ENCODE peak calls at places on chromosomes 13 and 19, in five cellular contexts. T, J, R, Z and E are unnamed samples.

GRCh38 chr13:83340170-83340569 is 542.1 kb downstream of the SLITRK1 start:
- DNase-seq in T (no peak), J (no peak), R (no peak), Z (no peak), E (no peak)

GRCh38 chr13:47287291-47287751 is 390.5 kb upstream of the HTR2A start:
- DNase-seq in T (no peak), J (no peak), R (no peak), Z (no peak), E (peak)

GRCh38 chr13:91142572-91142971 is 204.9 kb upstream of the MIR17HG start:
- DNase-seq in T (no peak), J (no peak), R (no peak), Z (no peak), E (peak)

GRCh38 chr13:42707596-42707995 is 73.8 kb upstream of the FAM216B start:
- DNase-seq in T (no peak), J (no peak), R (no peak), Z (no peak), E (peak)

GRCh38 chr13:100633461-100633860 is 41.1 kb downstream of the TMTC4 start:
- DNase-seq in T (peak), J (no peak), R (no peak), Z (no peak), E (peak)

GRCh38 chr13:109271991-109272454 is 514.4 kb downstream of the IRS2 start:
- DNase-seq in T (peak), J (no peak), R (no peak), Z (peak), E (no peak)

GRCh38 chr19:4570423-4570822 is 10.9 kb upstream of the SEMA6B start:
- DNase-seq in T (no peak), J (no peak), R (no peak), Z (no peak), E (no peak)

GRCh38 chr13:100987993-100988392 is 313.4 kb upstream of the TMTC4 start:
- DNase-seq in T (no peak), J (no peak), R (no peak), Z (no peak), E (no peak)

GRCh38 chr13:44433863-44434262 is 60.2 kb downstream of the SERP2 start:
- DNase-seq in T (no peak), J (no peak), R (no peak), Z (no peak), E (no peak)

DNA sequence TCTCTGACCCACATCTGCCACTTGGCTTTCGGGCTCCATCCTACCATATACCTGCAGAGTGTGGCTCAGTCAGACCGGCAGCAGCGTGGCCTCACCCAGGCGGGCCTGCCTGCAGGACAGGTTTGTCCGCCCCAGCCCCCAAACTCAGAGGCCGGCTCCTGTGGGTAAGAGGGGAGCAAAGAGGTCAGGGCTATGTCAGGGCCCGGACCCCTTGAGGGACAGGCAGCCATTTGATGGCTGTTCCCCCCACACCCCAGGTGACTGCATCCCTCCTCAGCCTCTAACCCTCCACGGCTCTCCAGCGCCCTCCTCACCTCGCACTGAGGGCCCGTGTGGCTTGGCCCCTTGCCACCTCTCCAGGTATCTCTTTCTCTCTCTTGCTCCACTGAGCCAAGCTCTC is 12.3 kb upstream of the ZBTB32 start:
- DNase-seq in T (no peak), J (no peak), R (no peak), Z (no peak), E (no peak)
- TF ChIP-seq CTCF in T (peak), J (no peak), R (no peak), Z (no peak), E (no peak)

GRCh38 chr19:17075860-17076538 is 422 bp downstream of the MYO9B start:
- DNase-seq in T (no peak), J (no peak), R (peak), Z (peak), E (no peak)
- TF ChIP-seq CTCF in T (no peak), J (no peak), R (no peak), Z (no peak), E (no peak)

DNA sequence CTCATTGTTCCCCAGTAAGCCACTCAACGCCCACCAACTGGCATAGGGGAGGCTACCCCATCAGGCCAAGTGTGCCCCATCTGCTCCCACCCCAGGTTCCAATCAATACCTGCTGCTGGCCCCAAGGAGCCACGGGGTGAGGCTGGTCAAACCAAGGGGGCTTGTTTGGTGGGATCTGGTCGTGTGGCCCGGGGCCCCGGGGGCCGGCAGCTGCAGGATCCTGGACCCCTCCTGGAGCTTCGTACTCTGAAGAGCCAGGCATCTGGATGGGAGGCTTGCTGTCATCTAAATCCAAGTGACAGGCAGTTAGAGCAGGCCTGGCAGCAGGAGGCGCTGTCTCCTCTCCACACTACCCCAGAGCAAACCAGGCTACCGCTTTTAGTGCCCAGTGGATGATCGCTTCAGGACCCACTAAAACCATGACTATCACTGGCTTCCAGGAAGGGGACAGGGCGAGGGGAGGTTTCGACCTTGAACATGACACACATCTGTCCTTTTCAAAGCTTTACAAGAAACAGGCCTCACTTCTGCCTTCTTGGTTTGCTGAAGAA is 14.2 kb downstream of the CHERP start:
- DNase-seq in T (no peak), J (no peak), R (peak), Z (peak), E (no peak)
- TF ChIP-seq CTCF in T (peak), J (no peak), R (peak), Z (peak), E (peak)

GRCh38 chr19:51339313-51339686 is 2.6 kb downstream of the VSIG10L start:
- DNase-seq in T (no peak), J (no peak), R (peak), Z (no peak), E (no peak)
- TF ChIP-seq CTCF in T (no peak), J (no peak), R (no peak), Z (no peak), E (no peak)

GRCh38 chr13:20773194-20774080 is at the start of gene EEF1AKMT1:
- DNase-seq in T (peak), J (peak), R (peak), Z (peak), E (peak)

GRCh38 chr13:20775961-20776360 is 2.2 kb upstream of the EEF1AKMT1 start:
- DNase-seq in T (no peak), J (no peak), R (no peak), Z (no peak), E (no peak)

GRCh38 chr13:20779405-20779804 is 5.6 kb upstream of the EEF1AKMT1 start:
- DNase-seq in T (no peak), J (no peak), R (no peak), Z (no peak), E (no peak)

GRCh38 chr13:20774746-20775145 is 985 bp upstream of the EEF1AKMT1 start:
- DNase-seq in T (no peak), J (no peak), R (no peak), Z (no peak), E (no peak)

GRCh38 chr13:20776751-20777150 is 3.0 kb upstream of the EEF1AKMT1 start:
- DNase-seq in T (no peak), J (no peak), R (no peak), Z (no peak), E (no peak)
- TF ChIP-seq CTCF in T (peak), J (no peak), R (no peak), Z (no peak), E (no peak)